ENCODE peak calls at places on chromosome 2, in seven cellular contexts. Z, N, M, S, F, A and J are unnamed samples. For H3K9me3, the result is how much of the 10 kb centered on the place peaks cover.

GRCh38 chr2:111072220-111072871 is 48.4 kb upstream of the BCL2L11 start:
- DNase-seq in Z (no peak), N (no peak), M (no peak), S (no peak), F (no peak), A (peak), J (no peak)

GRCh38 chr2:64142817-64143153 is 1.4 kb downstream of the PELI1 start:
- DNase-seq in Z (no peak), N (no peak), M (no peak), S (no peak), F (no peak), A (no peak), J (no peak)

GRCh38 chr2:240066489-240066888 is 13.2 kb upstream of the OR6B3 start:
- DNase-seq in Z (no peak), N (no peak), M (no peak), S (no peak), F (no peak), A (no peak), J (no peak)

GRCh38 chr2:98911376-98912154 is 24.5 kb downstream of the CRACDL start:
- DNase-seq in Z (no peak), N (no peak), M (no peak), S (no peak), F (no peak), A (no peak), J (peak)

GRCh38 chr2:113034016-113034415 is 18.7 kb downstream of the IL36B start:
- DNase-seq in Z (no peak), N (no peak), M (no peak), S (no peak), F (no peak), A (no peak), J (no peak)

GRCh38 chr2:9288681-9289338 is 82.2 kb downstream of the ASAP2 start:
- DNase-seq in Z (no peak), N (no peak), M (no peak), S (no peak), F (no peak), A (no peak), J (no peak)

GRCh38 chr2:3483227-3483985 is 35.9 kb downstream of the ADI1 start:
- DNase-seq in Z (peak), N (peak), M (no peak), S (peak), F (no peak), A (peak), J (no peak)

GRCh38 chr2:102080451-102081054 is 62.0 kb upstream of the IL1R1 start:
- DNase-seq in Z (no peak), N (no peak), M (no peak), S (no peak), F (no peak), A (no peak), J (no peak)

GRCh38 chr2:201680743-201681142 is 17.7 kb downstream of the MPP4 start:
- DNase-seq in Z (peak), N (no peak), M (no peak), S (no peak), F (no peak), A (peak), J (no peak)

GRCh38 chr2:156907806-156908205 is 349.7 kb upstream of the GALNT5 start:
- DNase-seq in Z (no peak), N (no peak), M (no peak), S (no peak), F (no peak), A (no peak), J (no peak)

DNA sequence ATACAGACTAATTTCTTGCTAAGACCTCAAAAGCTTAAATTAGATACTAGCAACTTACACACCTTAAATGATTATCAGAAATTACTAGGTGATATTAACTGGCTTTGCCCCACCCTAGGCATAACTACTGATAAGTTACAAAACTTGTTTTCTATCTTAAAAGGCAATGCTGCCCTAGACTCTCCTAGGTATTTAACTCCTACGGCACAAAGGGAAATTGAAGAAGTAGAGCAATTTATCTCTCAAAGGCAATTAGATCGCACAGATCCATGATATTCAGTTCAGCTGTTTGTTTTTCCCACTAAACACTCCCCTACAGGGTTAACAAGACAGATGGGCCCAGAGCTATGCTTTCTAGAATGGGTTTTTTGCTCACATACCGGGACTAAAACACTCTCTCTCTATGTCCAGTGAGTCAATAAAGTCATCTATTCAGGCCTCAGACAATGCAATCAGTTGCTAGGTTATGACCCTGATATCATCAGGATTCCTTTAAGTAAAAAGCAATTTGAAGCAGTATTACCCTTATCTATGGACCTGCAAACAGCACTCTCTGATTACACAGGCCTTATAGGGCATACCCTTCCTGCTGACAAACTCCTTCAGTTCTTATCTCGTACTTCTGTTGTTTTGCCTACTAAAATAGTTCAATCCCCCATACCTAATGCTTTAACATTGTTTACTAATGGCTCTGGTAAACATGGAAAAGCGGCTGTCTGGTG is 14.3 kb downstream of the MAP3K2 start:
- DNase-seq in Z (no peak), N (no peak), M (no peak), S (no peak), F (no peak), A (no peak), J (no peak)
- H3K9me3 ChIP-seq in Z (under half), N (under half), M (under half), S (under half), F (under half), A (under half), J (under half)

GRCh38 chr2:67471681-67472080 is 74.5 kb downstream of the ETAA1 start:
- DNase-seq in Z (no peak), N (no peak), M (no peak), S (no peak), F (no peak), A (no peak), J (no peak)

GRCh38 chr2:67479256-67479655 is 82.1 kb downstream of the ETAA1 start:
- DNase-seq in Z (no peak), N (no peak), M (no peak), S (no peak), F (no peak), A (no peak), J (no peak)

GRCh38 chr2:67476808-67477790 is 80.0 kb downstream of the ETAA1 start:
- DNase-seq in Z (no peak), N (no peak), M (no peak), S (peak), F (no peak), A (peak), J (no peak)
- TF ChIP-seq POLR2A in Z (no peak), N (no peak), M (no peak), S (no peak), F (no peak), A (no peak), J (no peak)

DNA sequence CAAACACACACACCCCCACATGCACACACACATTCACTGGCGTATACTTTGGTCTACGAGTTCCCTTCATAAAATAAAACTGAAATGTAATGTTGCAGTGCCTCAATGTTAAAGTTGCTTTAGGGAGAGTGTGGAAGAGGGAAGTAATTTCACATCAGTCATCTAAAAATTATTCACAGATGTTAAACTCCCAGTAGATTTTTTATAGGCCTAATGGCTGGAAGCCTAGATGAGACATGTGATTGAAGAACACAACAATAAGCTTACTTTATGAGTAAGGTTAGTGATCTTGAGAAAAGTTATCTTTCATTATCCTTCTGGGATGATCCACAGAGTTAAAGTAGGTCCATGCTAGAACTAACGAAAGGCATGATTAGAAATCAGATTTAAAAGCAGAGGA is 506.7 kb upstream of the CNTNAP5 start:
- DNase-seq in Z (no peak), N (no peak), M (no peak), S (no peak), F (no peak), A (no peak), J (no peak)
- H3K9me3 ChIP-seq in Z (under half), N (under half), M (under half), S (under half), F (under half), A (under half), J (under half)

DNA sequence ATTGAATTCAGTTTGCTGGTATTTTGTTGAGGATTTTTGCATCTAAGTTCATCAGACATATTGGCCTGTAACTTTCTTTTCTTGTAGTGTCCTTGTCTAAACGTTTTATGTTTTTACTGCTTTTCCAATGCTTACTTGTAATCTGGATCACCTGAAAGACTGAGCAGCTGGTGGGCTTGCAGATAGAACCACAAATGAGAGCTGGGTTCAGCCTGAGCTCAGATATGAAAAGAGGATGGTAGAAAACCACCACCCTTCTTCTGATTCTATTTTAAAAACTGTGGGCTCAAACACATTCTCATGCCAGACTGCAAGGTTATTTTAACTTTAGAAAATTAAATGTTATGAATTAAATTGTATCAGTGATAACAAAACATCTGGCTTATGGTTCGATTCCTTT is 70.8 kb downstream of the DDX18 start:
- DNase-seq in Z (no peak), N (no peak), M (no peak), S (no peak), F (no peak), A (no peak), J (no peak)
- TF ChIP-seq POLR2A in Z (no peak), N (no peak), M (no peak), S (no peak), F (no peak), A (no peak), J (no peak)

DNA sequence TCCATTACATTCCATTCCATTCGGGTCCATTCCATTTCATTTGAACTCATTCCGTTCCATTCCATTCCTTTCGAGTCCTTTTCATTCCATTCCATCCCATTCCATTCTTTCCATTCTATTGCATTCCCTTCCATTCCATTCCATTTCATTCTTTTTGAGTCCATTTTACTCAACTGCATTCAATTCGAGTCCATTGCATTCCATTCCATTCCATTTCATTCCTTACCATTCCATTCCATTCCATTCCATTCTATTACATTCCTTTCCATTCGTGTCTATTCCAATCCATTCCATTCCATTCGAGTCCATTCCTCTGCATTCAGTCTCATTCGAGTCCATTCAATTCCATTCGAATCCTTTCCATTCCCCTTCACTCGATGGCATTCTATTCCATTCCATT is 1128.8 kb downstream of the RPIA start:
- DNase-seq in Z (no peak), N (no peak), M (no peak), S (no peak), F (no peak), A (no peak), J (no peak)
- H3K9me3 ChIP-seq in Z (under half), N (half or more), M (under half), S (under half), F (under half), A (under half), J (under half)

GRCh38 chr2:38074775-38075435 is 1.0 kb downstream of the CYP1B1 start:
- DNase-seq in Z (no peak), N (no peak), M (no peak), S (no peak), F (no peak), A (peak), J (no peak)

GRCh38 chr2:38074047-38074774 is 1.7 kb downstream of the CYP1B1 start:
- DNase-seq in Z (no peak), N (no peak), M (no peak), S (no peak), F (no peak), A (peak), J (no peak)

GRCh38 chr2:38076250-38076709 is 329 bp upstream of the CYP1B1 start:
- DNase-seq in Z (peak), N (peak), M (peak), S (peak), F (peak), A (peak), J (no peak)

GRCh38 chr2:38076710-38077430 is 919 bp upstream of the CYP1B1 start:
- DNase-seq in Z (peak), N (peak), M (no peak), S (peak), F (peak), A (peak), J (no peak)

DNA sequence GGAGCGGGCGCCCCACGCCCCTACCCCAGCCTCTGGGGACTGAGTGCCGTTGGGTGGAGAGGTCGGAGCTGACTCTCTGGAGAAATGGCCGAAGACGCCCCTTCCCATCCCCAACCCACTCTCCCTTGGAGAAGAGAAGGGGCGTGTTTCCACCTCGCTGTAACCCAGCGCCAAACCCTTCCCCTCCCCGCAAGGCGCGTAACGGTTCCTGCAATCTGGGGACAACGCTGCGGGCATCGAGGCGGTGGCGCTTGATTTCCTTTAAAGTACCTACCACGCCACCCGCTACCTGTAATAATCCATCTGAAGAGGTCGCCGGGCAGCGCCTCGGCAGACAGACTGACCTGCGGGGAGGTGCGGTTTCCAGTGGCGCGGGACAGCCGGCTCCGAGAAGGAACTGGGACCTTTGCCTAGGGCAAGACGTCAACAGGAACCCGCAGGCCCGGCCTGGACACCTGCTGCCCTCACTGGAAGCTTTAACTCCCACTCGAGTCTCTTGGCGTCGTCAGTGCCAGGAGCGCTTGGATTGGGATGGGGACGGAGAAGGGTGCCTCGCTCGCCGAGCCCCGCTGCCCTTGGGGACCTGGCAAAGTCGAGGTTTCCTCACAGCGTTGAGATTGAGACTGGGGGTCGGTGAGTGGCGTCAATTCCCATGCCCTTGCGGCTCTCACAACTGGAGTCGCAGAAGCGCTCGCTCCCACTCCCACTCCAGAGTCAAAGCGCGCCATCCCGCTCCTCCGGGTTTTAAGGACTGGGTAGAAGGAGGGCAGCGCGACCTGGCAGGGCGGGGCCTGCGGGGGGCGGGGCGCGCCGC is at the start of gene CYP1B1:
- DNase-seq in Z (peak), N (peak), M (no peak), S (no peak), F (no peak), A (no peak), J (no peak)
- TF ChIP-seq POLR2A in Z (no peak), N (no peak), M (no peak), S (no peak), F (peak), A (peak), J (no peak)

GRCh38 chr2:161427413-161428239 is 11.5 kb downstream of the TBR1 start:
- DNase-seq in Z (no peak), N (no peak), M (no peak), S (no peak), F (no peak), A (no peak), J (no peak)
- H3K9me3 ChIP-seq in Z (under half), N (under half), M (under half), S (under half), F (under half), A (under half), J (under half)